ENCODE peak calls at places on chromosome X, in seven cellular contexts. H is glutamatergic neuron; O is GM03348; C is effector CD4-positive, alpha-beta T cell; W is B cell; V is GDM1; Q is nephron progenitor cell. N is an unnamed sample.

GRCh38 chrX:48741834-48742233 is 19.7 kb upstream of the GLOD5 start:
- DNase-seq in Q (no peak), H (no peak), W (no peak), C (no peak), V (no peak), O (no peak), N (no peak)

GRCh38 chrX:108415891-108416290 is 22.3 kb downstream of the COL4A6 start:
- DNase-seq in V (no peak), W (no peak), O (no peak), C (no peak), H (no peak), Q (no peak), N (no peak)

GRCh38 chrX:132497432-132497831 is 8.6 kb upstream of the MBNL3 start:
- DNase-seq in V (no peak), W (no peak), C (no peak), O (no peak), Q (no peak), H (no peak), N (no peak)

GRCh38 chrX:139831689-139832456 is 101.0 kb downstream of the ATP11C start:
- DNase-seq in H (no peak), W (no peak), C (no peak), Q (no peak), V (no peak), O (peak), N (no peak)

GRCh38 chrX:97310373-97310772 is 426.7 kb downstream of the RPA4 start:
- DNase-seq in W (no peak), Q (no peak), C (no peak), H (no peak), V (no peak), O (no peak), N (no peak)

GRCh38 chrX:2351999-2352995 is 148.5 kb downstream of the DHRSX start:
- DNase-seq in Q (no peak), O (peak), H (no peak), C (no peak), W (no peak), V (no peak), N (no peak)

GRCh38 chrX:133415276-133416105 is at the start of gene GPC4:
- DNase-seq in W (peak), O (peak), V (no peak), Q (peak), C (no peak), H (peak), N (peak)

GRCh38 chrX:150364347-150365050 is 1.4 kb downstream of the MAMLD1 start:
- DNase-seq in Q (peak), C (no peak), W (peak), V (no peak), O (peak), H (peak), N (no peak)

GRCh38 chrX:84933956-84934556 is 69.6 kb upstream of the APOOL start:
- DNase-seq in C (no peak), H (no peak), W (no peak), O (no peak), Q (no peak), V (no peak), N (no peak)

GRCh38 chrX:73977542-73978169 is 326.3 kb upstream of the ZCCHC13 start:
- DNase-seq in C (peak), W (no peak), Q (no peak), H (no peak), V (no peak), O (no peak), N (no peak)

GRCh38 chrX:28273751-28274150 is 292.5 kb upstream of the DCAF8L1 start:
- DNase-seq in H (no peak), W (no peak), O (no peak), Q (no peak), V (no peak), C (no peak), N (no peak)

GRCh38 chrX:125378205-125378604 is 58.5 kb downstream of the TEX13C start:
- DNase-seq in W (no peak), Q (no peak), O (no peak), C (no peak), V (no peak), H (no peak), N (no peak)

GRCh38 chrX:9866633-9867032 is 80.4 kb downstream of the SHROOM2 start:
- DNase-seq in H (no peak), O (no peak), W (no peak), V (no peak), Q (no peak), C (no peak), N (no peak)

GRCh38 chrX:10533686-10534365 is 86.6 kb downstream of the MID1 start:
- DNase-seq in O (no peak), Q (no peak), V (no peak), H (no peak), W (no peak), C (no peak), N (no peak)

GRCh38 chrX:149962859-149963757 is 24.8 kb upstream of the EOLA2 start:
- DNase-seq in V (peak), O (peak), C (peak), Q (peak), H (peak), W (no peak), N (peak)

GRCh38 chrX:18883234-18883960 is 100.5 kb downstream of the PHKA2 start:
- DNase-seq in H (no peak), Q (no peak), W (no peak), C (no peak), V (no peak), O (no peak), N (no peak)

GRCh38 chrX:108114541-108114940 is 23.0 kb downstream of the ATG4A start:
- DNase-seq in H (no peak), O (no peak), W (no peak), Q (no peak), C (no peak), V (no peak), N (no peak)

GRCh38 chrX:131762802-131763234 is 218.9 kb downstream of the OR13H1 start:
- DNase-seq in H (no peak), V (peak), C (peak), O (peak), W (no peak), Q (no peak), N (no peak)

GRCh38 chrX:124015721-124016120 is 54.2 kb downstream of the STAG2 start:
- DNase-seq in W (no peak), Q (no peak), C (no peak), V (no peak), H (no peak), O (no peak), N (no peak)

GRCh38 chrX:151722241-151722846 is 6.5 kb downstream of the FATE1 start:
- DNase-seq in C (no peak), Q (peak), H (peak), V (no peak), W (no peak), O (peak), N (no peak)

GRCh38 chrX:15680401-15680800 is 15.8 kb upstream of the CLTRN start:
- DNase-seq in H (no peak), O (no peak), C (no peak), V (no peak), W (no peak), Q (no peak), N (no peak)

GRCh38 chrX:37010496-37010895 is 2.3 kb downstream of the FAM47C start:
- DNase-seq in W (no peak), C (no peak), Q (no peak), V (no peak), H (no peak), O (no peak), N (no peak)

GRCh38 chrX:131729295-131729694 is 185.4 kb downstream of the OR13H1 start:
- DNase-seq in O (no peak), C (peak), H (no peak), V (peak), W (no peak), Q (no peak), N (no peak)

GRCh38 chrX:39161856-39162255 is 360.6 kb downstream of the MID1IP1 start:
- DNase-seq in H (no peak), Q (no peak), O (no peak), V (no peak), W (no peak), C (no peak), N (no peak)

GRCh38 chrX:48965959-48966358 is 5.7 kb downstream of the KCND1 start:
- DNase-seq in O (no peak), C (no peak), W (no peak), H (no peak), V (no peak), Q (no peak), N (no peak)

GRCh38 chrX:121902463-121902862 is 855.1 kb downstream of the GLUD2 start:
- DNase-seq in C (no peak), V (no peak), H (no peak), O (no peak), W (no peak), Q (no peak), N (no peak)

GRCh38 chrX:19517965-19518364 is 2.7 kb upstream of the MAP3K15 start:
- DNase-seq in H (no peak), W (no peak), V (no peak), C (no peak), Q (no peak), O (no peak), N (no peak)

GRCh38 chrX:111779582-111779981 is 96.4 kb upstream of the TRPC5OS start:
- DNase-seq in H (no peak), C (no peak), W (no peak), V (no peak), O (no peak), Q (no peak), N (no peak)

N was measured in tibial artery.